ENCODE peak calls at places on chromosomes 13 and 19, in four cellular contexts. S, U, O and H are unnamed samples.

GRCh38 chr13:37127706-37128241 is 22.3 kb upstream of the CSNK1A1L start:
- DNase-seq in O (no peak), S (peak), U (peak), H (no peak)

GRCh38 chr13:49791753-49792549 is 531 bp downstream of the KPNA3 start:
- DNase-seq in O (peak), U (no peak), S (peak), H (no peak)

GRCh38 chr19:51364200-51365106 is 1.7 kb downstream of the ETFB start:
- DNase-seq in S (no peak), U (no peak), O (no peak), H (no peak)

GRCh38 chr13:60627071-60627686 is 230.2 kb downstream of the TDRD3 start:
- DNase-seq in O (no peak), S (peak), U (no peak), H (no peak)

GRCh38 chr13:105345116-105345515 is 1190.3 kb downstream of the EFNB2 start:
- DNase-seq in U (no peak), S (no peak), O (no peak), H (no peak)

GRCh38 chr13:21518617-21519144 is 59.6 kb upstream of the ZDHHC20 start:
- DNase-seq in S (no peak), O (no peak), U (no peak), H (no peak)

GRCh38 chr13:21557995-21558394 is 46.0 kb downstream of the MICU2 start:
- DNase-seq in O (no peak), U (no peak), S (peak), H (no peak)

GRCh38 chr19:29680937-29681336 is 15.7 kb downstream of the PLEKHF1 start:
- DNase-seq in O (no peak), U (no peak), S (no peak), H (no peak)

GRCh38 chr13:33644607-33645543 is 173.1 kb upstream of the RFC3 start:
- DNase-seq in O (no peak), U (no peak), S (peak), H (no peak)

GRCh38 chr13:37138169-37138568 is 32.7 kb upstream of the CSNK1A1L start:
- DNase-seq in O (no peak), U (no peak), S (peak), H (no peak)

GRCh38 chr19:13972368-13973155 is 20.3 kb downstream of the DCAF15 start:
- DNase-seq in S (no peak), U (no peak), O (no peak), H (no peak)

GRCh38 chr19:12985049-12985776 is 10.1 kb upstream of the NFIX start:
- DNase-seq in S (no peak), U (no peak), O (peak), H (no peak)

GRCh38 chr19:18046066-18046718 is 38.2 kb downstream of the ARRDC2 start:
- DNase-seq in O (no peak), S (peak), U (no peak), H (no peak)

GRCh38 chr13:95160112-95160906 is 140.9 kb downstream of the ABCC4 start:
- DNase-seq in U (peak), O (no peak), S (peak), H (no peak)

GRCh38 chr13:38381840-38382239 is 32.2 kb downstream of the UFM1 start:
- DNase-seq in U (no peak), S (peak), O (no peak), H (no peak)

GRCh38 chr13:112835796-112836195 is 133.2 kb upstream of the MCF2L start:
- DNase-seq in O (no peak), S (no peak), U (no peak), H (no peak)

GRCh38 chr13:94325148-94325528 is 154.3 kb downstream of the DCT start:
- DNase-seq in O (no peak), S (no peak), U (no peak), H (no peak)

GRCh38 chr19:14985133-14985532 is 5.5 kb upstream of the SLC1A6 start:
- DNase-seq in O (no peak), S (no peak), U (no peak), H (no peak)

GRCh38 chr13:44306401-44307192 is 67.0 kb upstream of the SERP2 start:
- DNase-seq in O (peak), S (peak), U (peak), H (no peak)

GRCh38 chr13:113591750-113592149 is 7.2 kb downstream of the TFDP1 start:
- DNase-seq in S (no peak), O (peak), U (no peak), H (no peak)

GRCh38 chr19:49455729-49456128 is 2.7 kb downstream of the ALDH16A1 start:
- DNase-seq in U (no peak), O (no peak), S (no peak), H (no peak)

GRCh38 chr19:1651061-1651547 is 1.3 kb downstream of the TCF3 start:
- DNase-seq in O (peak), U (no peak), S (peak), H (no peak)

GRCh38 chr13:23372264-23372905 is 61.1 kb downstream of the SACS start:
- DNase-seq in S (peak), O (no peak), U (no peak), H (no peak)

GRCh38 chr13:113562085-113562749 is 22.3 kb upstream of the TFDP1 start:
- DNase-seq in S (peak), U (peak), O (no peak), H (no peak)

GRCh38 chr19:17946965-17947784 is 14.4 kb downstream of the CCDC124 start:
- DNase-seq in S (no peak), U (no peak), O (no peak), H (no peak)

GRCh38 chr13:68745517-68745916 is 1362.1 kb upstream of the ATXN8OS start:
- DNase-seq in O (no peak), S (no peak), U (no peak), H (peak)

GRCh38 chr19:18477974-18478373 is 40.0 kb upstream of the ISYNA1 start:
- DNase-seq in S (no peak), O (peak), U (no peak), H (no peak)

GRCh38 chr13:82803341-82803740 is 1078.9 kb downstream of the SLITRK1 start:
- DNase-seq in O (no peak), S (peak), U (no peak), H (no peak)

GRCh38 chr19:1882786-1883692 is 2.3 kb downstream of the ABHD17A start:
- DNase-seq in U (no peak), S (no peak), O (no peak), H (no peak)

GRCh38 chr13:113970810-113971470 is 2.9 kb downstream of the C13orf46 start:
- DNase-seq in S (peak), O (peak), U (peak), H (peak)

GRCh38 chr13:46124967-46125933 is 20.4 kb upstream of the CPB2 start:
- DNase-seq in O (no peak), S (no peak), U (no peak), H (no peak)

GRCh38 chr19:50330365-50331078 is 1.3 kb upstream of the KCNC3 start:
- DNase-seq in U (no peak), S (peak), O (peak), H (no peak)

GRCh38 chr19:15107056-15108010 is at the start of gene SYDE1:
- DNase-seq in S (peak), O (peak), U (no peak), H (no peak)

GRCh38 chr13:114149774-114150740 is 17.6 kb upstream of the RASA3 start:
- DNase-seq in S (no peak), O (no peak), U (no peak), H (no peak)

GRCh38 chr13:79799049-79799448 is 318.1 kb downstream of the NDFIP2 start:
- DNase-seq in S (no peak), O (no peak), U (no peak), H (no peak)

GRCh38 chr19:50922316-50922853 is 11.2 kb upstream of the KLK4 start:
- DNase-seq in O (peak), U (peak), S (peak), H (peak)

GRCh38 chr13:33229446-33230177 is 55.9 kb downstream of the STARD13 start:
- DNase-seq in S (no peak), U (no peak), O (no peak), H (no peak)

GRCh38 chr13:49635599-49636433 is 7.5 kb downstream of the ARL11 start:
- DNase-seq in U (peak), O (no peak), S (peak), H (no peak)

GRCh38 chr13:107216046-107216715 is 648.2 kb upstream of the ARGLU1 start:
- DNase-seq in S (no peak), U (no peak), O (no peak), H (no peak)

DNA sequence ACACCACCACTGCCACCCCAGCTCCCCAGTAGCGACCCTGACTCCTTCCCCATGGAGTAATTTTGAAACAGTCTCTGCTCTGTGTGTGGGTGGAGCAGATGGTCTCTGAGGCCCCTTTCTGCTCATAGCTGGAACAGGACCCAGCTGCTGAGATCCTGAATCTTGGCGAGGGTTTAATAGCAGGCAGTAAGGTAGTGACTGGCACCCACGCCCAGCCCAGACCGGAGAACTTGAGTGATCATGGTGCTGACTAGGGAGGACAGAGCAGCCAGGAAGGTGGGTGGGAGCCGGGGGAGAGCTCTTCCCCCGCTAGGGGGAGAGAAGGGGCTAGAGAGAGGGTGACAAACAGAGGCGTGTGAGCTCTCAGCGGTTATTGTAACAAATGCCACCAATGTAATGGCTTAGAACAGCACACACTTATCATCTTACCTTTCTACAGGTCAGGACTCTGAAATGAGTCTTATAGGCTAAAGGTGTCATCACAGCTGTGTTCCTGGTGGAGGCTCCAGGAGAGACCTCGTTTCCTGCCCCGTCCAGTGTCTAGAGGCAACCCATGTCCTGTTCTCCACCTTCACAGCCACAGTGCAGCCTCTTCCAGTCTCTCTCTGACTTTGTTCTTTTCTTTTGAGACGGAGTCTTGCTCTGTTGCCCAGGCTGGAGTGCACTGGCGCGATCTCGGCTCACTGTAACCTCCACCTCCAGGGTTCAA is 7.2 kb upstream of the ACER1 start:
- DNase-seq in S (no peak), U (no peak), O (no peak), H (no peak)
- TF ChIP-seq CTCF in S (no peak), U (peak), O (no peak), H (no peak)

DNA sequence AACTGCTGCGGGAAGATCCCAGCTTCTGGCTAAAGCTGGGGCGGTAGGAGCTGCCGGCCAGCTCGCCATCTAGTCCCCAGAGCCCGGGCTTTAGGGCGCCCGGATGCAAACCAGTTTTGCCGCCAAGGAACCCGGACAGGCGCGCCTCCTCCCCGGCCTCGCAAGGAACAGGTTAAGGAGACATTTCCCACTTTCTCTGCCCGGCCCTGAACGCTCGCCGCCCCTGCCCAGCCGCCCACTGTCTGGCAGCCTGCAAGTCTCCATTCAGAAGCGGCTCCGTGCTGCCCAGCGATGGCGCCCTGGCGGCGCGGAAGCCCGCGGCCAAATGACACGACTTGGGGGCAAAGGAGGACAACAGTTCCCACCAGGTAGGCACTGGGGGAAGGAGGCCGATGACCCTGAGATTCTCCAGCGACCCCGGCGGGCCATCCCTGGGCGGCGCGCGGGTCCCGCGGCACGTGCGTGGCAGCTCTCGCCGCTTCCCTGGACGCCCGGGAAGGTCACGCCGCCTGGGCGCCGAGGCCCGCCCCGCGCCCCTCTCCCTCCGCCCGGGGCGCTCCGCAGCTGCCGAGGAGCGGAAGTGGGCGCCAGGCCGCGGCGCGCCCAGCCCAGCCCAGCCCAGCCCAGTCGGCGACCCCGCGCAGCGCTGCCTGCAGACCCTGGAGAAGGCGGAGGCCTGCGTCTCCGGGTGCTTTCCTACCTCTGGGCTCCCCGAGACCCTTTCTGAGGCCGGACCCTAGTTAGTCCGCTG is 42.2 kb upstream of the HNRNPA1L2 start:
- DNase-seq in S (peak), O (peak), U (no peak), H (no peak)
- TF ChIP-seq CTCF in S (no peak), O (no peak), U (no peak), H (no peak)

DNA sequence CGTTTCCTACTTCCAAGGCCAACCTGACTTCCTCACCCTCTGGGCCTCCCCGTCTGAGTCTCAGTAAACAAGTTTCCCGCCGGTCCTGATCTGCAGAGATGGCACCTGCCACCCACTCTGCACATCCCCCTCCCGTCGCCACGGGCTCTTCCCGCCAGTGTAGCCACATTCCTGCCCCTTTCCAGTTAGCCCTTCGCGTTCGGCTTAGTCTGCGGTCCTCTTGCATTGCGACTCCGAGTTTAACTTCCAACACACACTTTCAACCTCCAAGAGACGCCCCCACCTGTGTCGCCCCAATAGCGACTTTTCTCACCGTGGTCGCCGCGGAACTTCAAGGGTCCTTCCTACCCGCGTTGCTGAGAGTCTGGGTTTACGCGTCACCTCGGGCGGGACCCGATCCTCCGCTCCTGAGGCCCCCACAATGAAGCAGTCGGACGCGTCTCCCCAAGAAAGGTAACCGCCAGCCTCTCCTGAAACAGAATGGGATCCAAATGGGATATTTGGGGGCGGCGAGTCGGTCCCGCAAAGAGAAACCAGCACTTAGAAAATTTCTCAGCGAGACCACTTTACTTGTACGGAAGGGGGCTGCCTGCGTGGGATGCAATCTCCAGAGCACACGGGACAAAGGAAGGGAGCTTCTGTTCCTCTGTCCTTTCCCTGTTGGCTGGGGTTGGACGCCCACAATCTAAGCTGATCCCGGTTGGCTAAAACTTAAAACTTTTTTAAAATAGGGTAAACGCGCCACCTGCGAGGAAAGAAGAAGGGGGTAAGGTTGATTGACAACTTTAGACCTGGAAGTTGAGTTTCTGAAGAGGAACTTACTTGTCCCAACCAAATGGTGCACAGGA is 1.0 kb upstream of the BSG start:
- DNase-seq in S (peak), O (peak), U (no peak), H (peak)
- TF ChIP-seq CTCF in S (no peak), O (no peak), U (no peak), H (no peak)

DNA sequence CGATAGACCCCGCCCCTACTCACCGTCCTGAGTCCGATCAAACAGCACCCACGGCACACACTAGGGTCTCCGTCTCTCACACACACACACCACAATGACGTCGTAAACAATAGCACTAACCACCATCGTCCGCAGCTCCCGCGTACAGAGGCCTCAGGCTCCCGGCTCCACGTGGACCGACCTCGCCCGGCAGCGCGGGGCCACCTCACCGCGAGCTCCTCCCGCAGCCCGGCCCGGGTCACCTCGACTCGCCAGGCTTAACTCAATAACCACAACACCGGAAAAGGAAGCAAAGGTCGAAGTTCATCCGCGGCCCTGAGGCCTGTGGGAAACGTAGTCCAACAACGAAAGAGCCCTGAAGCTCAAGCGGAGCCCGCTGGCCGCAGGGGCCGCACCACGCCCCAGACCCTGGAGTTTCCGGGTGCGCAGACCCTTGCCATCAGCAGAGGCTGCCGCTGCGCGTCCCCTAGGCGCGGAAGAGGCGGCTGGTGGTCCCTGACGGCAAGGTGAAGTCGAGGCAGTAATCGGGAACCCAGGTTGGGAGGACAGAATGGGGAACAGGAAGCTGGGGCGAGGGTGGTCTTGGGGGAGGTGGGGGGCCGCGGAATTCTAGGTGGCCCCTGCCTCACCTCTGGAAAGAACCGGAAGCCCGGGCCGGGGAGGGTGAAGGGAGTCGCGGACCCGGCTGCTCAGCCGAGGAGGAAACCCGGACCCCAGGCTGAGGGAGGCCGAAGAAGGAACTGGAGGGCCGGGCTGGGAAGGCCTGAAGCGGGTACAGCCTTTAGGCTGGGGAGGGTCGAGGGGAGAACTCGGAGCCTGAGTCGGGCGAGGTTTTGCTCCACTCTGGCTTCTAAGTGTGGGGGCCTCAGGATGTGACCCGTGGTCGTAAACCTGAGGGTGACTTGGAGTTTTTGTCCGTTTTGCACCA is at the start of gene ZNF529:
- DNase-seq in U (peak), O (peak), S (peak), H (peak)
- TF ChIP-seq CTCF in U (no peak), O (no peak), S (no peak), H (no peak)

GRCh38 chr19:19514215-19514633 is 1.1 kb downstream of the TSSK6 start:
- DNase-seq in U (no peak), S (peak), O (peak), H (no peak)

GRCh38 chr19:19515764-19516519 is at the start of gene NDUFA13:
- DNase-seq in O (peak), U (peak), S (peak), H (peak)

GRCh38 chr19:19513671-19514070 is 1.7 kb downstream of the TSSK6 start:
- DNase-seq in U (no peak), O (no peak), S (no peak), H (no peak)

GRCh38 chr19:19517235-19517619 is 1.2 kb downstream of the NDUFA13 start:
- DNase-seq in S (no peak), O (no peak), U (no peak), H (no peak)

DNA sequence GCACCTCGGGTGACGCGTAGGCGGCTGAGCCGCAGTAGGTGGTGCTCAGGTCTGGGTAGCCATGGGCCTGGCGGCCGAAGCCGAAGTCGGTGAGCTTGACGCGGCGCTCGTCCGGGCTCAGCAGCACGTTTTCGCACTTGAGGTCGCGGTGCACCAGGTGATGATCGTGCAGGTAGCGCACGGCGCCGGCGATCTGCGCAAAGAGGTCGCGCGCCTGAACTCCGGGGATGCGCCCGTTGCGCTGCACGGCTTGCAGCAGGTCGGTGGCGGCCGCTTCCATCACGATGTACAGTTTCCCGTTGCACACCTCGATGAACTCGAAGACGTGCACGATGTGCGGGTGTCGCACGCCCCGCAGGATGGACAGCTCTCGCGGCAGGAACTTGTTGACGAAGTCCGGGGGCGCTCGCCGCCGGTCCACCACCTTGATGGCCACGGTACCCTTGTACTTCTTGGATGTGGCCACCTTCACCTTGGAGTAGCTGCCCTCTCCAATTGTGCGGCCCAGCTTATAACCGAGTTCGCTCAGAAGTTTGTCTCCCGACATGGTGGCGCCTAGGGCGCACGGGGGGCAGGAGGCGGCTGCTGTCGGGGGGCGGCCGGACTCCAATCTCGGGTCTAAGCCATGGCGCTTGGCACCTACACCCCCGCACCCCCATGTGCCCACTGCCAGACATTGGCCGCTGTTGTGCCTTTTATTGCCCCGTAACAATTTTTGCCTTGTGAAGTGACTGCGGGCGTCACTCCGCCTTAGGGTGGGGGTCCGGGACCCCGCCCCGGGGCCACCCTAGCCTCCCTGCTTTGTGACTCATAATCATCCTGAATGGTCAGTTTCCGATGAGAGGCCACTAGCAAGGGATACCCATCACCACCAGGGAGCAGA is at the start of gene TSSK6:
- DNase-seq in O (no peak), S (no peak), U (no peak), H (no peak)
- TF ChIP-seq CTCF in O (no peak), S (no peak), U (peak), H (no peak)